ENCODE peak calls at places on chromosomes 7 and 10, in four cellular contexts. F is IMR-90, A is keratinocyte, C is K562. G is an unnamed sample. For H3K9me1, the result is how much of the 10 kb centered on the place peaks cover.

GRCh38 chr10:9823268-9823930 is 1194.3 kb upstream of the CELF2 start:
- DNase-seq in A (no peak), F (peak), C (no peak), G (no peak)

GRCh38 chr10:120429395-120429794 is 27.6 kb upstream of the PLPP4 start:
- DNase-seq in F (no peak), C (no peak), A (no peak), G (no peak)

GRCh38 chr10:43214956-43215561 is 51.8 kb downstream of the RASGEF1A start:
- DNase-seq in F (no peak), C (no peak), A (no peak), G (no peak)

GRCh38 chr7:116468534-116468933 is 31.0 kb upstream of the CAV2 start:
- DNase-seq in A (no peak), F (no peak), C (no peak), G (no peak)

GRCh38 chr10:103660364-103661197 is 167.1 kb downstream of the NEURL1 start:
- DNase-seq in F (peak), A (no peak), C (no peak), G (peak)

GRCh38 chr7:99372275-99373085 is 2.0 kb upstream of the ARPC1B start:
- DNase-seq in F (peak), C (no peak), A (no peak), G (no peak)

GRCh38 chr7:119374436-119374835 is 898.5 kb upstream of the KCND2 start:
- DNase-seq in A (no peak), F (no peak), C (no peak), G (no peak)

GRCh38 chr7:137579913-137580640 is 236.5 kb upstream of the PTN start:
- DNase-seq in F (peak), C (no peak), A (no peak), G (peak)

GRCh38 chr10:17216217-17216900 is 11.7 kb upstream of the VIM start:
- DNase-seq in C (peak), A (no peak), F (peak), G (peak)

GRCh38 chr7:24956021-24956420 is 24.0 kb downstream of the OSBPL3 start:
- DNase-seq in A (no peak), C (no peak), F (no peak), G (no peak)

GRCh38 chr7:14973712-14974428 is 71.3 kb upstream of the DGKB start:
- DNase-seq in C (no peak), F (no peak), A (no peak), G (peak)

GRCh38 chr7:5586963-5587348 is 163.3 kb upstream of the TNRC18 start:
- DNase-seq in A (no peak), C (no peak), F (no peak), G (no peak)

GRCh38 chr7:46619723-46620310 is 698.7 kb upstream of the IGFBP3 start:
- DNase-seq in A (no peak), F (no peak), C (no peak), G (no peak)

GRCh38 chr10:8346861-8347260 is 292.4 kb downstream of the GATA3 start:
- DNase-seq in C (no peak), F (no peak), A (no peak), G (no peak)

GRCh38 chr10:116272497-116273221 is at the start of gene GFRA1:
- DNase-seq in F (peak), A (no peak), C (no peak), G (no peak)

GRCh38 chr10:58385784-58386112 is 538 bp downstream of the TFAM start:
- DNase-seq in A (no peak), F (peak), C (peak), G (no peak)

GRCh38 chr7:104795086-104795485 is 218.9 kb upstream of the KMT2E start:
- DNase-seq in A (no peak), F (no peak), C (no peak), G (no peak)

GRCh38 chr7:100003711-100004661 is 11.4 kb upstream of the ZKSCAN1 start:
- DNase-seq in F (no peak), A (no peak), C (no peak), G (peak)

GRCh38 chr10:31708513-31708912 is 220.1 kb downstream of the ARHGAP12 start:
- DNase-seq in C (no peak), F (no peak), A (no peak), G (peak)

GRCh38 chr7:21903074-21903786 is 42.5 kb downstream of the CDCA7L start:
- DNase-seq in A (no peak), C (no peak), F (no peak), G (no peak)

GRCh38 chr10:59362184-59362966 is at the start of gene FAM13C:
- DNase-seq in A (no peak), F (peak), C (no peak), G (peak)

GRCh38 chr10:97627731-97628130 is 5.6 kb downstream of the MORN4 start:
- DNase-seq in A (no peak), F (no peak), C (peak), G (no peak)
- H3K9me1 ChIP-seq in A (under half), F (under half), C (under half), G (under half)

DNA sequence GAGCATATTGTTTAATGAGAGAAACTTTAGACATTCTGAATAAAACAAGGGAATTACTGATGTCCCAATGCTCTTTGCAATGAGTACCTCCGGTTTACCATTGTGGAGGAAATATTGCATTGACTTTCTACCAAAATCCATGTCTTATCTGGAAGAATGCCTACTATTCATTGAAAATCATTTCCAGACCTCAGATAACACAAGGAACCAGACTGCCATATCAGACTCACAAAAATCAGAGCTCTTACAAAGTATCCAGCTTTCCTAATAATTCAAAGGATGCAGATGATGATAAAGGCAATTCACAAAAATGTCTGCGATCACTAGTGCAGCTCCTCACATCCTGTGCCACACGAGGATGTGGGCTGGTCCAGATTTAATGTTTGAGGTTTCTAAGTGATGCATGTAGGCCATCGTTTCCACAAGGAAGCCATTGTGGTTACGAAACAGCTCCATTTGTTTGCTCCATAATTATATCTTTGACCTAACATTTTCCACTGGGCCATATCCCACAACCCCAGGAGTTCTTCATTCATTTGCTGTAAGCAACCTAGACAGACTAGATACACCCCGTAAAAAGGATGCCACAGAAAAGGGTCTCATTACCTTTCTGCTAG is 831.1 kb upstream of the C7orf33 start:
- DNase-seq in F (no peak), A (no peak), C (no peak), G (no peak)
- TF ChIP-seq CTCF in F (no peak), A (no peak), C (no peak), G (no peak)

GRCh38 chr10:67864560-67865371 is 19.7 kb upstream of the SIRT1 start:
- DNase-seq in F (no peak), C (no peak), A (no peak), G (no peak)
- H3K9me1 ChIP-seq in F (under half), C (under half), A (under half), G (under half)

GRCh38 chr10:63930584-63930983 is 409.4 kb downstream of the REEP3 start:
- DNase-seq in F (no peak), C (no peak), A (no peak), G (no peak)

GRCh38 chr10:63940277-63940972 is 419.2 kb downstream of the REEP3 start:
- DNase-seq in C (no peak), A (no peak), F (no peak), G (no peak)

GRCh38 chr10:63929826-63930467 is 408.7 kb downstream of the REEP3 start:
- DNase-seq in C (no peak), F (no peak), A (no peak), G (no peak)

DNA sequence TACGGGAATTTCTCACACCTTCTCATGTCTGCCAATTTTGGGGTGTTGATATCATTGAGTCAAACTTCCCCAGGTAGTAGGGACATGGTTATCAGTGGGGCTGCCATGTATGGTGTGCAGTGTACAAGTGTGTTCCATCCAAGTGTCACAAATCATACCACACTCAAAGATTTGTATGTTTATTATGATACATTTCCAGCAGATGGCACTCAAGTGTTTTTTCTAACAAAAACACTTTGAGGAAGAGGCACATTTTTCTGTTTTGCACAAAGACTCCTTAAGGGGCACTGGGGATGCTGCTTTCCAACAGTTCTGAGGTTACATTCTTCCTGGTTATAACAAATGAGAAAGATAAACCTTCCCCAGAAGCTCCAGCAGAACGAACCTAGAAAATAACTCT is 414.5 kb downstream of the REEP3 start:
- DNase-seq in F (no peak), A (no peak), C (no peak), G (no peak)
- TF ChIP-seq CTCF in F (no peak), A (peak), C (peak), G (no peak)

DNA sequence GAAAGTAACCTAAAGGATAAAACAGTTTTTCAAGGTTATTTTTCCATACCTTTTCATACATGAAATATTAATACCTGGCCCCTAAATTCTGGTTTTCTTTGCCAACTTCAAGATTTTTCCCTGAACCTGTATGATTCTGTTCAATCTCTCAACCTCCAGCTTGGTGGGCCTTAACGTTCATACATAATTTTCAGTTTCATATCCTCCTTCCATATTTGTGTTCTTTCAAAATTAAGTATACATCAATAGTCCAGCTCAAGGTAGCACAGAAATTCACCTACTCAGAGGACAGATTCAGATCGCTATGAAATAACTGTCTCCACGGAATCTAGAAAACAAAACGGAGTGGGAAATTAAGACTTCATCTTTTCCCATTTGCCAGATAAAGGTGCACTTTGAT is 505.8 kb upstream of the GHITM start:
- DNase-seq in C (no peak), A (no peak), F (no peak), G (no peak)
- H3K9me1 ChIP-seq in C (under half), A (under half), F (under half), G (under half)

DNA sequence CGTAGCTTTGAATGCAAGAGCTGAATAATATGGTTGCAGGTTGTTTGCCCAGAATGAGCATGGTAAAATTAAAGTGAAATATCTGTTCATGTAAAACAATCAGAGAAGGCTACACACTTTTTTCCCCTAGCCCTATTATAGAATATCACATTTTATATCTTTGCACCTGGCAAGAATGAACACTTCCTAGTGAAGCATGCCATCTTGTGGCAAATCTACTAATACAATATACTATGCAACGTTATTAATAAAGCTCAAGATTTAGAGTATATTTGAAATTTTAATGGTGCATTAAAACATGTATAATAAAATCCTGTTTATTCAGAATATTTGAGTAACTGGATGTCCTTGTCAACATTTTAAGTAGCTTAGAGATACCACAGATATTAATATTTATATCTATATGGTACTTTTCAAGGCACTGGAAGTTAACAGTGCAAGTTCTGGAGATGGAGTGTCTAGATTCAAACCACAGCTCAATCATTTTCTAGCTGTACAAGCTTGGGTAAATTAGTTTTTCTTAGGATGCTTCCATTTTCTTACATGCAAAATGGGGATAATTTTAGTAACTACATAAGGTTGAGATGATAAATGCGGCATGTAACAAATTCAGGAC is 643.1 kb upstream of the SEMA3D start:
- DNase-seq in C (no peak), F (peak), A (no peak), G (no peak)
- TF ChIP-seq CTCF in C (no peak), F (peak), A (no peak), G (no peak)

GRCh38 chr10:91009121-91009520 is 88.2 kb upstream of the ANKRD1 start:
- DNase-seq in C (no peak), F (no peak), A (no peak), G (no peak)

GRCh38 chr10:91017202-91017601 is 96.3 kb upstream of the ANKRD1 start:
- DNase-seq in A (no peak), F (no peak), C (no peak), G (peak)

GRCh38 chr10:91010952-91011351 is 90.1 kb upstream of the ANKRD1 start:
- DNase-seq in A (no peak), C (no peak), F (peak), G (no peak)

GRCh38 chr10:91012502-91012901 is 91.6 kb upstream of the ANKRD1 start:
- DNase-seq in C (no peak), F (no peak), A (no peak), G (no peak)

GRCh38 chr10:91013985-91014384 is 93.1 kb upstream of the ANKRD1 start:
- DNase-seq in A (no peak), F (no peak), C (no peak), G (no peak)
- H3K9me1 ChIP-seq in A (under half), F (under half), C (under half), G (under half)

DNA sequence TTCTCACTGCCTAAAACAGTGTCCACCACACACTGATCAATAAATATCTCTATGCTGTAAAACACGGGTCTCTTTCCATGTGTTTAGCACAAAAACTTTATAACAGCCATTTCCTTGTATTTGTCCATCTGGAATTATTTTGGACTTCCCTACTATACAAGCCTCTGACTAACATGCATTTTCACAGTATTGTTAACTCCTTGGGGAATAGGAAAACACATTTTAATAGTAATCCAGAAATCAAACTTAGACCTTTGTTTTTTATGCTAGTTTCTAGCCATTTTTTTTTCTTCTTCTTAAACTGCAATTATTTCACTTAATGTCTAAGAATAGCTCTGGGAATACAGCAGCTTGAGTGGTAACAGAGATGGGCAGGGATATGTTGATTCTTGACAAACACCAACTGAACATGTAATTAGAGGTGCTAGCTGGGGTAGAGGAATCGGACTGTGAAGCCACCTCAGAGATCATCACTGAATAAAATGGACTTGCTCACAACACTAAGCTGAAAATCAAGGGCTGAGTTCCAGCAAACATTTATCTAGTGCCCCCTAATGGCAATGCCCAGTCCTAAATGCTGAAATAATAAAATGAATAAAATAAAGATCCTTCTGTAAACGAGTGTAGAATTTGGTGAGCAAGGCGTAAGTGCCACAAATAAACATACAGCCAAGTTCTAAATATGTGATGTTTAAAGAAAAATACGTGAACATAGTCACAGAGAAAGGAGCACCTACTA is 593.1 kb downstream of the SORCS1 start:
- DNase-seq in C (no peak), A (no peak), F (peak), G (no peak)
- TF ChIP-seq CTCF in C (peak), A (peak), F (peak), G (no peak)

GRCh38 chr10:12491491-12491890 is 142.1 kb downstream of the CAMK1D start:
- DNase-seq in A (no peak), C (no peak), F (no peak), G (no peak)
- H3K9me1 ChIP-seq in A (under half), C (under half), F (under half), G (under half)

GRCh38 chr7:90303241-90303640 is 17.9 kb downstream of the FAM237B start:
- DNase-seq in A (no peak), C (no peak), F (no peak), G (no peak)

GRCh38 chr7:90297118-90297517 is 24.0 kb downstream of the FAM237B start:
- DNase-seq in A (no peak), C (no peak), F (no peak), G (no peak)

DNA sequence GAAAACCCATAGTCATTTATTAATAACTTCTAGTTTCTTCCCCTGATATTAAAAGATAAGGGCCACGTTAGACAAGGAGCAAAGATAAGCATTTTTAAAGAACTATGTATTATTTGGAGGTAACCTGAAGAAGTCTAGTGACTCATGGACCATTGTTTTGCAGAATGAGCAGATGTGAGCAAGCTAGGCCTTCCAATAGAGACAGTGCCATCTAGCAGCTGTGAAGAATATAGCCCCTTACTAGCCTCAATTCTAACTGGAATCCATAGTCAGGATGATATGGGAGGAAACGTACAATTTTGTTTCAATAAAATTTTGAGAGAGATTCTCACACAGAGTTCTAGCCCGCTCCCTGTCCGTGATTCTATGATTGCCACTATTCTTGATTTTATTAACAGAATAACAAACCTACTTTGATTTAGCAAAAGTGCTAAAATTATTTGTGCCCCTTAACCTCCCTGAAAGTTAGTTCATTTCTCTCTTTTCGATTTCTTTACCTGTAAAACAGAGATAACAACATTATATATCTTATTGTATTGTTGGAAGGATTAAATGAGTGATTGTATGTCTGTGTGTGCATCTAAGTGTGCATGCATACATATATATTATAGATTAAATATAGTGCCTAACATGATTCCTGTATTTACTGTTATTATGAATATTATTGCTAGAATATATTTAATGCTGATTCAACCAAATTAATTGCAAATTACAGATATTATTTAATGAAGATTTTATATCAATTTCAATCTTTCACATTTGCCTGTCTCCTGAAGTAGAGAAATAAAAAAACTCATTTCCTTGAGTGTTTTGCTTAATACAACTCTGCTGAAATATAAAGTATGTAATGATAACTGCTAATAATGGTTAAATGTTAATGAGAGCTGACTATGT is 22.7 kb downstream of the FAM237B start:
- DNase-seq in A (peak), F (peak), C (no peak), G (peak)
- TF ChIP-seq CTCF in A (peak), F (peak), C (peak), G (peak)

G was measured in endothelial cell of umbilical vein.